ENCODE peak calls at places on chromosomes 16 and 17, in five cellular contexts. V is tibial nerve, P is NCI-H1105 treated with DMSO at 0.1 percent for 48 hours, H is NCI-H524, W is astrocyte of the hippocampus. K is an unnamed sample.

GRCh38 chr17:63804328-63804727 is 22.9 kb upstream of the PSMC5 start:
- DNase-seq in V (no peak), P (no peak), H (no peak), W (no peak), K (no peak)

GRCh38 chr17:17493249-17493985 is 2.8 kb downstream of the RASD1 start:
- DNase-seq in V (no peak), P (peak), H (peak), W (no peak), K (no peak)

GRCh38 chr17:38454528-38454927 is 26.3 kb downstream of the ARHGAP23 start:
- DNase-seq in V (peak), P (no peak), H (no peak), W (peak), K (peak)

GRCh38 chr16:71210-71539 is 1.3 kb downstream of the RHBDF1 start:
- DNase-seq in V (no peak), P (no peak), H (no peak), W (no peak), K (no peak)

GRCh38 chr16:70454221-70455034 is at the start of gene FCSK:
- DNase-seq in V (peak), P (peak), H (peak), W (peak), K (peak)

GRCh38 chr16:70553645-70554044 is 30.0 kb downstream of the SF3B3 start:
- DNase-seq in V (no peak), P (no peak), H (no peak), W (peak), K (no peak)

GRCh38 chr17:2264023-2264860 is 39.3 kb downstream of the SMG6 start:
- DNase-seq in V (no peak), P (peak), H (no peak), W (peak), K (no peak)

GRCh38 chr16:35651841-35652240 is 2192.4 kb downstream of the TP53TG3F start:
- DNase-seq in V (no peak), P (no peak), H (no peak), W (no peak), K (no peak)

GRCh38 chr16:80512460-80512859 is 28.3 kb upstream of the DYNLRB2 start:
- DNase-seq in V (no peak), P (no peak), H (no peak), W (no peak), K (no peak)

GRCh38 chr16:14285542-14286380 is 214.6 kb downstream of the MRTFB start:
- DNase-seq in V (peak), P (peak), H (peak), W (peak), K (peak)

GRCh38 chr16:27242868-27243590 is 25.5 kb downstream of the NSMCE1 start:
- DNase-seq in V (no peak), P (no peak), H (no peak), W (peak), K (peak)

GRCh38 chr17:58326609-58327341 is 1.8 kb downstream of the TSPOAP1 start:
- DNase-seq in V (no peak), P (no peak), H (no peak), W (no peak), K (no peak)

GRCh38 chr17:14813649-14814048 is 451.5 kb downstream of the PMP22 start:
- DNase-seq in V (no peak), P (peak), H (no peak), W (no peak), K (no peak)